ENCODE peak calls at places on chromosomes 7 and 10, in ten cellular contexts. I is GM12865; Z is AG10803; S is heart left ventricle; G is dorsolateral prefrontal cortex; V is MM.1S; A is SK-N-SH; R is CD8-positive, alpha-beta T cell; W is cardiac fibroblast; K is ovary. P is an unnamed sample.

GRCh38 chr7:152699101-152699500 is 23.2 kb upstream of the XRCC2 start:
- DNase-seq in S (no peak), G (no peak), V (no peak), A (peak; percentile 61), Z (no peak), I (no peak), K (no peak), W (no peak), R (no peak), P (no peak)

GRCh38 chr10:21724695-21725371 is 190.8 kb downstream of the MLLT10 start:
- DNase-seq in S (peak; percentile 94), G (peak; percentile 75), V (peak; percentile 96), A (peak; percentile 61), W (peak; percentile 100), R (no peak), Z (peak; percentile 99), I (peak; percentile 79), K (peak; percentile 97), P (peak; percentile 100)

GRCh38 chr10:92263396-92263795 is 27.5 kb downstream of the CPEB3 start:
- DNase-seq in S (no peak), K (no peak), V (no peak), G (no peak), I (no peak), W (no peak), Z (no peak), R (no peak), A (no peak), P (no peak)

GRCh38 chr10:117455346-117455745 is 80.1 kb upstream of the PDZD8 start:
- DNase-seq in W (no peak), S (no peak), R (no peak), I (no peak), V (no peak), K (no peak), Z (no peak), A (no peak), G (no peak), P (no peak)

GRCh38 chr7:45584261-45585210 is 10.4 kb downstream of the ADCY1 start:
- DNase-seq in G (peak; percentile 39), I (no peak), W (no peak), R (no peak), A (no peak), K (no peak), Z (no peak), V (no peak), S (no peak), P (no peak)

GRCh38 chr10:9195385-9195784 is 1140.9 kb downstream of the GATA3 start:
- DNase-seq in R (no peak), Z (no peak), K (no peak), S (no peak), W (no peak), V (no peak), I (no peak), A (no peak), G (no peak), P (no peak)

GRCh38 chr10:84074521-84074920 is 64.8 kb upstream of the GHITM start:
- DNase-seq in I (no peak), R (no peak), V (no peak), G (no peak), W (no peak), S (no peak), A (no peak), Z (no peak), K (no peak), P (no peak)

GRCh38 chr7:518630-519428 is 817 bp downstream of the PDGFA start:
- DNase-seq in K (peak; percentile 49), S (peak; percentile 89), I (peak; percentile 43), W (peak; percentile 84), Z (peak; percentile 79), R (no peak), A (peak; percentile 85), G (peak; percentile 83), V (no peak), P (peak; percentile 78)

GRCh38 chr10:79223346-79224048 is 123.8 kb upstream of the PPIF start:
- DNase-seq in W (peak; percentile 43), V (no peak), Z (no peak), S (peak; percentile 89), I (no peak), A (peak; percentile 86), G (no peak), R (no peak), K (peak; percentile 88), P (peak; percentile 88)

GRCh38 chr10:71899665-71900412 is 48.8 kb upstream of the PSAP start:
- DNase-seq in G (no peak), W (no peak), S (peak; percentile 9), A (no peak), R (no peak), I (no peak), K (no peak), Z (no peak), V (no peak), P (no peak)

GRCh38 chr7:50739744-50740455 is 42.8 kb downstream of the GRB10 start:
- DNase-seq in A (no peak), R (peak; percentile 29), W (peak; percentile 48), S (no peak), V (peak; percentile 42), Z (peak; percentile 41), G (no peak), I (peak; percentile 16), K (no peak), P (no peak)

DNA sequence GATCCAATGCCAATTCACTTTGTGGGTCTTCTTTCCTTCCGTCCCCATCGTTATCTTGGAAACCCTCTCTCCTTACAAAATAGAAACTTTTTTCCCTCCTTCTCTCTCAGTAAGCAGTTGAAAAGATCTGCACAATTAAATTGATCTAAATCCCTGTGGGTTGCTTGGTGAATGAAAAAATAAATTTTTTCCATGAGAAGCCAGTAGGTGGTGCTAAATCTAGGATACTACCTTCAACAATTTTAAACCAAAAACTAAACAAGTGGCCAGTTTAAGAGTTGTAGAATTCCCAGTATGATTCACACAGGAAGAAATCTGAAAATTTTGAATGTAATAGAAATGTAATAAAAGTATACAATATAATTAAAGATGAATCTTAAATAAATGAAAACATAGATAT is 990.3 kb upstream of the ZNF722 start:
- DNase-seq in K (no peak), R (no peak), V (no peak), I (no peak), A (no peak), W (peak; percentile 2), S (no peak), Z (no peak), G (no peak), P (no peak)
- TF ChIP-seq CTCF in K (no peak), R (no peak), V (no peak), I (no peak), A (peak; percentile 46), W (no peak), S (no peak), Z (no peak), G (no peak), P (no peak)

DNA sequence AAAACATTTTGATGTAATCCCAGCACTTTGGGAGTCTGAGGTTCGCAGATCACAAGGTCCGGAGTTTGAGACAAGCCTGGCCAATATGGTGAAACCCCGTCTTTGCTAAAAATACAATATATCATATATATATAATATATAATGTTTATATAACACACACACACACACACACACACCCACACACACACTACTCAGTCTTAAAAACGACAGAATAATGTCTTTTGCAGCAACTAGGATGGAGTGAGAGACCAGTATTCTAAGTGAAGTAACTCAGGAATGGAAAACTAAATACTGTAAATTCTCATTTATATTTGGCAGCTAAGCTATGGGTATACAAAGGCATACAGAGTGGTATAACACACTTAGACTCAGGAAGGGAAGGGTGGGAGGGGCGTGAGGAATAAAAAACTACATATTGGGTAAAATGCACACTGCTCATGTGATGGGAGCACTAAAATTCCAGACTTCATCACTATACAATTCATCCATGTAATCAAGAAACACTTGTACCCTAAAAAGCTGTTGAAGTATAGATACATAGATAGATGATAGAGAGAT is 231.2 kb upstream of the SEMA3A start:
- DNase-seq in S (no peak), A (no peak), W (no peak), G (no peak), Z (no peak), V (no peak), K (no peak), I (no peak), R (no peak), P (no peak)
- H3K4me3 ChIP-seq in S (no peak overlapping the region), A (no peak overlapping the region), W (no peak overlapping the region), G (no peak overlapping the region), Z (no peak overlapping the region), V (no peak overlapping the region), K (no peak overlapping the region), I (no peak overlapping the region), R (no peak overlapping the region), P (no peak overlapping the region)

GRCh38 chr10:108913300-108913699 is 1010.0 kb downstream of the XPNPEP1 start:
- DNase-seq in W (no peak), A (no peak), R (no peak), Z (no peak), I (no peak), V (no peak), G (no peak), K (no peak), S (no peak), P (no peak)

GRCh38 chr10:108911814-108912541 is 1011.3 kb downstream of the XPNPEP1 start:
- DNase-seq in S (peak; percentile 54), I (no peak), K (peak; percentile 62), G (peak; percentile 69), A (peak; percentile 72), R (no peak), Z (peak; percentile 59), W (peak; percentile 44), V (no peak), P (peak; percentile 74)
- TF ChIP-seq CTCF in S (no peak), I (peak; percentile 4), K (peak; percentile 22), G (peak; percentile 32), A (peak; percentile 79), R (no peak), Z (peak; percentile 65), W (peak; percentile 49), V (no peak), P (peak; percentile 72)

GRCh38 chr7:6443372-6443941 is 4.3 kb downstream of the DAGLB start:
- DNase-seq in S (peak; percentile 3), Z (peak; percentile 93), A (no peak), W (peak; percentile 97), K (no peak), I (no peak), R (no peak), G (no peak), V (no peak), P (peak; percentile 93)

GRCh38 chr7:6437251-6437650 is 10.5 kb downstream of the DAGLB start:
- DNase-seq in I (no peak), K (no peak), V (no peak), Z (no peak), W (no peak), G (no peak), A (no peak), R (no peak), S (no peak), P (no peak)

GRCh38 chr7:6442114-6442513 is 5.6 kb downstream of the DAGLB start:
- DNase-seq in V (no peak), S (no peak), Z (no peak), K (no peak), R (no peak), I (no peak), G (no peak), A (no peak), W (peak; percentile 83), P (peak; percentile 97)

GRCh38 chr7:6438427-6438826 is 9.3 kb downstream of the DAGLB start:
- DNase-seq in W (no peak), A (no peak), Z (no peak), K (no peak), I (no peak), V (peak; percentile 85), R (no peak), G (no peak), S (no peak), P (no peak)

DNA sequence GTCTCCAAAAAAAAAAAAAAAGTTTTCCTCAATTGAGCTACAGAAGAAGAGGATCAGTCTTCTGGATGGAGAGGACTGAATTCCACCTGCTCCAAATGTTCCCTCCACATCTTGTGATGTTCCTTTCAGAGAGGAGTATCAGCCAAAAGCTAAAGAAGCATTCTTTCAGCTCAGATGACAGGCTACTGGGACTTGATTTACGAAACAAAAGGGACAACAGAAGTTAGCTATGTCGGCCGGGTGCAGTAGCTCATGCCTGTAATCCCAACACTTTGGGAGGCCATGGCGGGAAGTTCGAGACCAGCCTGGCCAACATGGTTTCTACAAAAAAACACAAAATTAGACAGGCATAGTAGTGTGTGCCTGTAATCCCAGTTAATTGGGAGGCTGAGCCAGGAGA is 7.4 kb downstream of the DAGLB start:
- DNase-seq in V (no peak), S (no peak), Z (no peak), R (no peak), A (no peak), G (no peak), K (no peak), I (no peak), W (no peak), P (no peak)
- H3K4me3 ChIP-seq in V (no peak overlapping the region), S (no peak overlapping the region), Z (no peak overlapping the region), R (no peak overlapping the region), A (no peak overlapping the region), G (no peak overlapping the region), K (no peak overlapping the region), I (no peak overlapping the region), W (no peak overlapping the region), P (no peak overlapping the region)